ENCODE peak calls at places on chromosome 5, in five cellular contexts. I, W, F, B and N are unnamed samples.
A peak's percentile ranks its signal among the peaks of the same experiment; 100 is the strongest.

GRCh38 chr5:98679963-98680362 is 93.5 kb upstream of the RGMB start:
- DNase-seq in F (no peak), I (no peak), W (no peak), B (no peak), N (no peak)

GRCh38 chr5:13676531-13676930 is 268.0 kb downstream of the DNAH5 start:
- DNase-seq in I (no peak), B (no peak), W (no peak), F (no peak), N (no peak)

GRCh38 chr5:58019614-58020013 is 440.3 kb downstream of the PLK2 start:
- DNase-seq in F (no peak), I (peak; percentile 80), W (peak; percentile 36), B (no peak), N (no peak)

GRCh38 chr5:34552686-34553085 is 103.4 kb upstream of the RAI14 start:
- DNase-seq in B (no peak), I (no peak), F (peak; percentile 60), W (no peak), N (no peak)

GRCh38 chr5:142720561-142721275 is 34.8 kb upstream of the FGF1 start:
- DNase-seq in I (peak; percentile 80), F (no peak), W (no peak), B (no peak), N (no peak)

GRCh38 chr5:110414360-110414759 is 312.1 kb downstream of the TMEM232 start:
- DNase-seq in W (no peak), B (no peak), I (peak; percentile 12), F (peak; percentile 20), N (no peak)

GRCh38 chr5:149151717-149152116 is 10.4 kb downstream of the ABLIM3 start:
- DNase-seq in I (peak; percentile 61), B (no peak), W (no peak), F (no peak), N (no peak)

GRCh38 chr5:9765421-9765820 is 135.3 kb upstream of the TAS2R1 start:
- DNase-seq in W (no peak), I (no peak), B (no peak), F (no peak), N (no peak)

GRCh38 chr5:133409210-133409674 is 203.1 kb downstream of the FSTL4 start:
- DNase-seq in B (no peak), F (no peak), I (no peak), W (no peak), N (no peak)

GRCh38 chr5:157471709-157472108 is 11.7 kb downstream of the NIPAL4 start:
- DNase-seq in F (peak; percentile 31), B (no peak), W (no peak), I (peak; percentile 61), N (no peak)

GRCh38 chr5:43034591-43034968 is 5.5 kb downstream of the ANXA2R start:
- DNase-seq in W (no peak), F (no peak), I (peak; percentile 71), B (no peak), N (no peak)

GRCh38 chr5:82911902-82912301 is 165.3 kb downstream of the TMEM167A start:
- DNase-seq in B (no peak), F (no peak), W (no peak), I (no peak), N (no peak)

GRCh38 chr5:142888469-142889085 is 118.4 kb downstream of the ARHGAP26 start:
- DNase-seq in B (no peak), I (peak; percentile 80), W (no peak), F (peak; percentile 58), N (peak; percentile 46)

GRCh38 chr5:8908055-8908683 is 637.7 kb downstream of the SEMA5A start:
- DNase-seq in F (peak; percentile 36), W (no peak), B (no peak), I (peak; percentile 72), N (peak; percentile 27)

GRCh38 chr5:161134123-161134522 is 282.1 kb upstream of the ATP10B start:
- DNase-seq in W (no peak), I (no peak), F (no peak), B (no peak), N (no peak)

GRCh38 chr5:32047056-32047455 is 127.1 kb downstream of the GOLPH3 start:
- DNase-seq in B (no peak), I (no peak), F (no peak), W (no peak), N (no peak)

GRCh38 chr5:100900142-100900795 is 2.8 kb downstream of the ST8SIA4 start:
- DNase-seq in B (peak; percentile 57), F (peak; percentile 51), I (peak; percentile 5), W (peak; percentile 33), N (peak; percentile 27)

GRCh38 chr5:53418409-53418808 is 62.0 kb upstream of the FST start:
- DNase-seq in B (no peak), W (no peak), F (no peak), I (no peak), N (peak; percentile 14)

GRCh38 chr5:76766746-76767145 is 50.8 kb downstream of the F2R start:
- DNase-seq in F (no peak), W (no peak), I (peak; percentile 28), B (no peak), N (no peak)

GRCh38 chr5:40497573-40497972 is 182.1 kb upstream of the PTGER4 start:
- DNase-seq in I (no peak), F (no peak), W (no peak), B (no peak), N (no peak)

GRCh38 chr5:139961435-139962157 is 81.5 kb downstream of the NRG2 start:
- DNase-seq in F (no peak), B (no peak), W (no peak), I (no peak), N (no peak)

GRCh38 chr5:140946578-140946977 is 19.7 kb upstream of the PCDHAC2 start:
- DNase-seq in B (no peak), F (no peak), I (no peak), W (no peak), N (no peak)

GRCh38 chr5:116572375-116573278 is 2.0 kb downstream of the SEMA6A start:
- DNase-seq in F (peak; percentile 40), W (no peak), B (no peak), I (no peak), N (peak; percentile 54)

GRCh38 chr5:172403191-172403794 is 51.0 kb downstream of the SH3PXD2B start:
- DNase-seq in W (peak; percentile 57), F (peak; percentile 83), B (no peak), I (no peak), N (peak; percentile 26)

GRCh38 chr5:7745882-7746735 is 104.8 kb downstream of the CFAP90 start:
- DNase-seq in I (peak; percentile 77), F (peak; percentile 81), W (peak; percentile 66), B (peak; percentile 11), N (peak; percentile 71)

GRCh38 chr5:39208471-39208870 is 10.9 kb downstream of the FYB1 start:
- DNase-seq in I (no peak), B (no peak), F (no peak), W (no peak), N (no peak)